ENCODE peak calls at places on chromosome 16, in seven cellular contexts. T is bronchial epithelial cell, U is cardiac fibroblast, Q is endodermal cell, F is A549, K is GM23248, L is skeletal muscle cell. Y is an unnamed sample.

GRCh38 chr16:1152123-1152638 is 725 bp upstream of the CACNA1H start:
- DNase-seq in T (no peak), F (no peak), Q (peak), U (no peak), K (peak), L (no peak), Y (no peak)

GRCh38 chr16:30053376-30054015 is 12.1 kb upstream of the ALDOA start:
- DNase-seq in Q (peak), T (peak), U (peak), L (no peak), F (no peak), K (peak), Y (no peak)

GRCh38 chr16:51719376-51719775 is 568.3 kb upstream of the SALL1 start:
- DNase-seq in T (no peak), K (no peak), F (no peak), Q (no peak), U (no peak), L (no peak), Y (no peak)

GRCh38 chr16:6643083-6643686 is 689.5 kb upstream of the RBFOX1 start:
- DNase-seq in K (peak), T (peak), F (peak), U (peak), Q (peak), L (peak), Y (peak)

GRCh38 chr16:30183961-30184429 is 593 bp downstream of the CORO1A start:
- DNase-seq in U (no peak), T (no peak), Q (peak), L (no peak), K (no peak), F (no peak), Y (no peak)

GRCh38 chr16:23148166-23148512 is 1.1 kb downstream of the USP31 start:
- DNase-seq in L (no peak), Q (no peak), F (peak), T (peak), K (peak), U (no peak), Y (no peak)

GRCh38 chr16:53668869-53669268 is 34.8 kb downstream of the RPGRIP1L start:
- DNase-seq in L (no peak), K (peak), U (peak), Q (no peak), F (no peak), T (no peak), Y (no peak)

GRCh38 chr16:57357330-57358151 is 1.0 kb upstream of the CCL22 start:
- DNase-seq in F (no peak), Q (no peak), L (no peak), T (no peak), U (no peak), K (no peak), Y (no peak)

GRCh38 chr16:68704232-68704867 is 32.7 kb upstream of the CDH1 start:
- DNase-seq in K (peak), U (peak), F (peak), T (peak), L (no peak), Q (peak), Y (peak)

GRCh38 chr16:8853611-8854010 is 15.2 kb downstream of the CARHSP1 start:
- DNase-seq in Q (no peak), T (no peak), U (no peak), K (no peak), F (no peak), L (no peak), Y (no peak)

GRCh38 chr16:85313541-85314208 is 201.4 kb upstream of the CIBAR2 start:
- DNase-seq in F (no peak), L (no peak), T (peak), Q (no peak), U (peak), K (peak), Y (no peak)

GRCh38 chr16:65336169-65336568 is 214.3 kb upstream of the CDH11 start:
- DNase-seq in U (peak), L (peak), Q (no peak), F (no peak), K (peak), T (peak), Y (peak)

GRCh38 chr16:73610605-73611177 is 562.8 kb upstream of the ZFHX3 start:
- DNase-seq in L (no peak), Q (peak), F (no peak), K (no peak), U (no peak), T (no peak), Y (no peak)

GRCh38 chr16:82506734-82507133 is 120.0 kb upstream of the CDH13 start:
- DNase-seq in F (no peak), T (no peak), Q (peak), U (no peak), L (no peak), K (peak), Y (no peak)

GRCh38 chr16:49276646-49277385 is 4.8 kb downstream of the CBLN1 start:
- DNase-seq in F (no peak), U (no peak), T (no peak), K (no peak), Q (peak), L (no peak), Y (no peak)
- H3K4me3 ChIP-seq in F (no peak), U (no peak), T (no peak), K (no peak), Q (no peak), L (no peak), Y (no peak)

GRCh38 chr16:12900599-12901203 is 697 bp upstream of the SHISA9 start:
- DNase-seq in F (no peak), K (no peak), U (no peak), Q (peak), L (no peak), T (no peak), Y (no peak)
- H3K4me3 ChIP-seq in F (no peak), K (no peak), U (no peak), Q (peak), L (peak), T (no peak), Y (no peak)

DNA sequence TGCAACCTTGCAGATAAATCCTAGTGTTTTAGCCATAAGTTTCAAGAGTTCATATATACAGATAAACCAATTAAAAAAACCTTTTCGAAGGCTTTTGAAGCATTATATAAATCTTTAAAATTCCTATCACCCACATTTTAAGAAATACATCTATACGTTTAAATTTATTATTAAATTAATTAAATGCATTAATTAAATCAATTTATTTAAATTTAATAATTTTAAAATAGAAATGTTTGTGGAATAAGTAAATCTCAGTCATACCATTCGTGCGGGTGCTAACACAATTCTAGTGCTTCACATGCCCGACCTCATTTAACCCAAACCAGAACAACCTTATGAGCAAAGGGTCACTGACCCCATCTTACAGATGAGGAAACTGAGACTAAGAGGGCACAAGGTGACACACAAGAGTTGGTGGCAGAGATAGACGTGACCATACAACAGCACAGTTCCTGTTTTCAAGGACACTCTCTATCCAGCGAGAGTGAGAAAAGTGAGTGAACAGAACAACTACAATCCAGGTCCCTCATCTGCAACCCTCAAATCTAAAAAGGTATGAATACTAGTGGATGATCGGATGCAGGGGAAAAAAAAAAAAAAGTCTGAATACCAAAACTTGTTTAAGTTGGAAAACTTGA is 1.4 kb downstream of the NSMCE1 start:
- DNase-seq in K (no peak), T (no peak), Q (peak), U (no peak), F (no peak), L (no peak), Y (no peak)
- H3K4me3 ChIP-seq in K (peak), T (no peak), Q (no peak), U (no peak), F (no peak), L (no peak), Y (no peak)

GRCh38 chr16:3876695-3877094 is 3.8 kb downstream of the CREBBP start:
- DNase-seq in U (no peak), K (peak), T (no peak), Q (no peak), L (no peak), F (no peak), Y (no peak)
- H3K4me3 ChIP-seq in U (no peak), K (peak), T (no peak), Q (no peak), L (no peak), F (no peak), Y (no peak)